ENCODE peak calls at places on chromosome 10, in ten cellular contexts. W is T-helper 2 cell, O is Ammon's horn, N is T follicular helper cell, I is neuronal stem cell, Z is Caco-2, L is WTC11, R is H54, X is HEK293T, J is memory B cell. G is an unnamed sample.

GRCh38 chr10:90842710-90843109 is 15.1 kb downstream of the HTR7 start:
- DNase-seq in W (no peak), O (no peak), N (no peak), I (no peak), Z (no peak), L (no peak), R (no peak), X (no peak), J (no peak), G (no peak)

GRCh38 chr10:54985732-54986131 is 184.7 kb upstream of the PCDH15 start:
- DNase-seq in W (no peak), O (no peak), N (no peak), I (no peak), Z (no peak), L (no peak), R (peak; percentile 2), X (no peak), J (no peak), G (no peak)

GRCh38 chr10:86693721-86694369 is 25.5 kb downstream of the LDB3 start:
- DNase-seq in W (peak; percentile 9), O (no peak), N (no peak), I (no peak), Z (no peak), L (peak; percentile 64), R (no peak), X (peak; percentile 64), J (peak; percentile 26), G (peak; percentile 18)

GRCh38 chr10:61931620-61932332 is 30.3 kb downstream of the ARID5B start:
- DNase-seq in W (no peak), O (no peak), N (no peak), I (no peak), Z (no peak), L (no peak), R (no peak), X (no peak), J (no peak), G (no peak)

GRCh38 chr10:48215148-48215982 is 59.1 kb downstream of the FRMPD2 start:
- DNase-seq in W (no peak), O (no peak), N (no peak), I (peak; percentile 54), Z (peak; percentile 70), L (peak; percentile 77), R (peak; percentile 24), X (peak; percentile 71), J (no peak), G (peak; percentile 11)

GRCh38 chr10:12965571-12965970 is 35.9 kb downstream of the CCDC3 start:
- DNase-seq in W (no peak), O (no peak), N (no peak), I (no peak), Z (no peak), L (no peak), R (no peak), X (no peak), J (no peak), G (no peak)

GRCh38 chr10:50857579-50857978 is 27.8 kb downstream of the A1CF start:
- DNase-seq in W (no peak), O (no peak), N (no peak), I (peak; percentile 8), Z (no peak), L (no peak), R (no peak), X (no peak), J (no peak), G (no peak)

GRCh38 chr10:70742537-70743429 is 42.4 kb downstream of the TBATA start:
- DNase-seq in W (no peak), O (peak; percentile 47), N (no peak), I (no peak), Z (no peak), L (no peak), R (no peak), X (no peak), J (no peak), G (no peak)

GRCh38 chr10:71757450-71757918 is 15.8 kb downstream of the VSIR start:
- DNase-seq in W (no peak), O (peak; percentile 68), N (no peak), I (no peak), Z (no peak), L (no peak), R (no peak), X (no peak), J (no peak), G (peak; percentile 20)

GRCh38 chr10:51629969-51630617 is 69.3 kb downstream of the CSTF2T start:
- DNase-seq in W (no peak), O (peak; percentile 29), N (no peak), I (no peak), Z (no peak), L (no peak), R (no peak), X (no peak), J (no peak), G (no peak)

GRCh38 chr10:93115661-93116383 is 42.1 kb downstream of the CYP26A1 start:
- DNase-seq in W (peak; percentile 49), O (peak; percentile 40), N (peak; percentile 60), I (peak; percentile 40), Z (peak; percentile 75), L (peak; percentile 88), R (peak; percentile 76), X (peak; percentile 81), J (peak; percentile 55), G (peak; percentile 74)

GRCh38 chr10:124564881-124565280 is 103.3 kb downstream of the LHPP start:
- DNase-seq in W (no peak), O (no peak), N (no peak), I (no peak), Z (no peak), L (no peak), R (no peak), X (no peak), J (no peak), G (no peak)

GRCh38 chr10:123996302-123996701 is 97.1 kb downstream of the CHST15 start:
- DNase-seq in W (no peak), O (peak; percentile 2), N (no peak), I (no peak), Z (no peak), L (no peak), R (no peak), X (no peak), J (no peak), G (no peak)

GRCh38 chr10:130171196-130171595 is 35.0 kb downstream of the GLRX3 start:
- DNase-seq in W (no peak), O (no peak), N (no peak), I (no peak), Z (no peak), L (no peak), R (no peak), X (no peak), J (no peak), G (peak; percentile 23)

GRCh38 chr10:16698457-16698856 is 118.8 kb downstream of the RSU1 start:
- DNase-seq in W (no peak), O (no peak), N (no peak), I (no peak), Z (no peak), L (no peak), R (no peak), X (no peak), J (no peak), G (no peak)

GRCh38 chr10:125008689-125009579 is 67.0 kb downstream of the ZRANB1 start:
- DNase-seq in W (no peak), O (no peak), N (no peak), I (no peak), Z (no peak), L (no peak), R (no peak), X (no peak), J (no peak), G (no peak)

GRCh38 chr10:43255644-43256431 is 11.0 kb downstream of the RASGEF1A start:
- DNase-seq in W (no peak), O (peak; percentile 65), N (no peak), I (no peak), Z (peak; percentile 52), L (peak; percentile 74), R (peak; percentile 68), X (peak; percentile 67), J (no peak), G (no peak)

GRCh38 chr10:88095291-88095721 is 231.9 kb downstream of the PTEN start:
- DNase-seq in W (no peak), O (no peak), N (no peak), I (no peak), Z (no peak), L (no peak), R (no peak), X (no peak), J (no peak), G (no peak)

GRCh38 chr10:110786172-110786571 is 85.6 kb upstream of the PDCD4 start:
- DNase-seq in W (no peak), O (no peak), N (no peak), I (no peak), Z (no peak), L (no peak), R (no peak), X (no peak), J (no peak), G (no peak)

GRCh38 chr10:95346715-95347401 is 56.1 kb upstream of the PDLIM1 start:
- DNase-seq in W (no peak), O (no peak), N (no peak), I (peak; percentile 32), Z (peak; percentile 89), L (no peak), R (no peak), X (no peak), J (no peak), G (no peak)

GRCh38 chr10:43235070-43235900 is 31.6 kb downstream of the RASGEF1A start:
- DNase-seq in W (no peak), O (no peak), N (no peak), I (no peak), Z (peak; percentile 29), L (peak; percentile 4), R (no peak), X (no peak), J (no peak), G (no peak)

GRCh38 chr10:119318411-119319160 is 111.2 kb downstream of the GRK5 start:
- DNase-seq in W (no peak), O (no peak), N (no peak), I (no peak), Z (no peak), L (no peak), R (no peak), X (no peak), J (no peak), G (no peak)